ENCODE peak calls at places on chromosomes 1 and 21, in seven cellular contexts. One of them, this sample, is unnamed.
A peak's percentile ranks its signal among the peaks of the same experiment; 100 is the strongest.

GRCh38 chr1:234756066-234756783 is 146.2 kb upstream of the IRF2BP2 start:
- DNase-seq in NCI-H446: no peak
- DNase-seq in RCC 7860: no peak
- DNase-seq in ecto neural progenitor cell: no peak
- DNase-seq in effector memory CD4-positive, alpha-beta T cell: no peak
- DNase-seq in activated CD4-positive, alpha-beta T cell treated with anti-CD3 and anti-CD28 coated beads, Interleukin-2, amount 10 ng/mL, durations not matched to agents 7 days and 5 days: no peak
- DNase-seq in thoracic aorta: no peak
- DNase-seq in this sample: no peak

GRCh38 chr1:20216574-20216973 is 30.3 kb upstream of the PLA2G2C start:
- DNase-seq in NCI-H446: no peak
- DNase-seq in RCC 7860: peak; percentile 8
- DNase-seq in ecto neural progenitor cell: no peak
- DNase-seq in effector memory CD4-positive, alpha-beta T cell: no peak
- DNase-seq in activated CD4-positive, alpha-beta T cell treated with anti-CD3 and anti-CD28 coated beads, Interleukin-2, amount 10 ng/mL, durations not matched to agents 7 days and 5 days: peak; percentile 38
- DNase-seq in thoracic aorta: no peak
- DNase-seq in this sample: no peak

GRCh38 chr1:177975588-177976495 is 6.0 kb upstream of the SEC16B start:
- DNase-seq in NCI-H446: no peak
- DNase-seq in RCC 7860: peak; percentile 99
- DNase-seq in ecto neural progenitor cell: no peak
- DNase-seq in effector memory CD4-positive, alpha-beta T cell: no peak
- DNase-seq in activated CD4-positive, alpha-beta T cell treated with anti-CD3 and anti-CD28 coated beads, Interleukin-2, amount 10 ng/mL, durations not matched to agents 7 days and 5 days: no peak
- DNase-seq in thoracic aorta: no peak
- DNase-seq in this sample: no peak

GRCh38 chr1:107419003-107419402 is 278.2 kb downstream of the NTNG1 start:
- DNase-seq in NCI-H446: no peak
- DNase-seq in RCC 7860: no peak
- DNase-seq in ecto neural progenitor cell: no peak
- DNase-seq in effector memory CD4-positive, alpha-beta T cell: no peak
- DNase-seq in activated CD4-positive, alpha-beta T cell treated with anti-CD3 and anti-CD28 coated beads, Interleukin-2, amount 10 ng/mL, durations not matched to agents 7 days and 5 days: no peak
- DNase-seq in thoracic aorta: no peak
- DNase-seq in this sample: no peak

GRCh38 chr21:39159342-39160063 is 23.7 kb downstream of the PSMG1 start:
- DNase-seq in NCI-H446: no peak
- DNase-seq in RCC 7860: no peak
- DNase-seq in ecto neural progenitor cell: no peak
- DNase-seq in effector memory CD4-positive, alpha-beta T cell: no peak
- DNase-seq in activated CD4-positive, alpha-beta T cell treated with anti-CD3 and anti-CD28 coated beads, Interleukin-2, amount 10 ng/mL, durations not matched to agents 7 days and 5 days: no peak
- DNase-seq in thoracic aorta: no peak
- DNase-seq in this sample: no peak

GRCh38 chr1:57024855-57025254 is 59.0 kb upstream of the C8B start:
- DNase-seq in NCI-H446: no peak
- DNase-seq in RCC 7860: no peak
- DNase-seq in ecto neural progenitor cell: peak; percentile 54
- DNase-seq in effector memory CD4-positive, alpha-beta T cell: no peak
- DNase-seq in activated CD4-positive, alpha-beta T cell treated with anti-CD3 and anti-CD28 coated beads, Interleukin-2, amount 10 ng/mL, durations not matched to agents 7 days and 5 days: no peak
- DNase-seq in thoracic aorta: no peak
- DNase-seq in this sample: no peak

GRCh38 chr1:205449254-205449749 is 6.5 kb downstream of the BLACAT1 start:
- DNase-seq in NCI-H446: no peak
- DNase-seq in RCC 7860: no peak
- DNase-seq in ecto neural progenitor cell: no peak
- DNase-seq in effector memory CD4-positive, alpha-beta T cell: no peak
- DNase-seq in activated CD4-positive, alpha-beta T cell treated with anti-CD3 and anti-CD28 coated beads, Interleukin-2, amount 10 ng/mL, durations not matched to agents 7 days and 5 days: no peak
- DNase-seq in thoracic aorta: no peak
- DNase-seq in this sample: no peak

GRCh38 chr1:82177190-82177589 is 376.5 kb downstream of the ADGRL2 start:
- DNase-seq in NCI-H446: no peak
- DNase-seq in RCC 7860: no peak
- DNase-seq in ecto neural progenitor cell: no peak
- DNase-seq in effector memory CD4-positive, alpha-beta T cell: no peak
- DNase-seq in activated CD4-positive, alpha-beta T cell treated with anti-CD3 and anti-CD28 coated beads, Interleukin-2, amount 10 ng/mL, durations not matched to agents 7 days and 5 days: no peak
- DNase-seq in thoracic aorta: no peak
- DNase-seq in this sample: no peak

GRCh38 chr1:244365821-244366220 is 85.9 kb downstream of the ADSS2 start:
- DNase-seq in NCI-H446: no peak
- DNase-seq in RCC 7860: no peak
- DNase-seq in ecto neural progenitor cell: no peak
- DNase-seq in effector memory CD4-positive, alpha-beta T cell: no peak
- DNase-seq in activated CD4-positive, alpha-beta T cell treated with anti-CD3 and anti-CD28 coated beads, Interleukin-2, amount 10 ng/mL, durations not matched to agents 7 days and 5 days: no peak
- DNase-seq in thoracic aorta: no peak
- DNase-seq in this sample: no peak